ENCODE peak calls at places on chromosomes 5 and 9, in nine cellular contexts. One of them, this sample, is unnamed.

GRCh38 chr9:136326061-136326776 is 1.1 kb upstream of the GPSM1 start:
- DNase-seq in HFFc6: peak
- DNase-seq in Daoy: peak
- DNase-seq in sigmoid colon: no peak
- DNase-seq in cardiac septum: no peak
- DNase-seq in activated CD4-positive, CD25-positive, alpha-beta regulatory T cell: no peak
- DNase-seq in AG10803: peak
- DNase-seq in AG20443: peak
- DNase-seq in fibroblast of lung: peak
- DNase-seq in this sample: no peak

GRCh38 chr9:31390352-31391025 is 994.0 kb upstream of the ACO1 start:
- DNase-seq in HFFc6: no peak
- DNase-seq in Daoy: no peak
- DNase-seq in sigmoid colon: no peak
- DNase-seq in cardiac septum: no peak
- DNase-seq in activated CD4-positive, CD25-positive, alpha-beta regulatory T cell: no peak
- DNase-seq in AG10803: no peak
- DNase-seq in AG20443: no peak
- DNase-seq in fibroblast of lung: no peak
- DNase-seq in this sample: no peak

GRCh38 chr9:107635803-107636174 is 146.2 kb upstream of the KLF4 start:
- DNase-seq in HFFc6: no peak
- DNase-seq in Daoy: no peak
- DNase-seq in sigmoid colon: no peak
- DNase-seq in cardiac septum: no peak
- DNase-seq in activated CD4-positive, CD25-positive, alpha-beta regulatory T cell: no peak
- DNase-seq in AG10803: no peak
- DNase-seq in AG20443: no peak
- DNase-seq in fibroblast of lung: no peak
- DNase-seq in this sample: no peak

GRCh38 chr9:121562261-121562780 is 62.7 kb upstream of the GGTA1 start:
- DNase-seq in HFFc6: no peak
- DNase-seq in Daoy: no peak
- DNase-seq in sigmoid colon: no peak
- DNase-seq in cardiac septum: no peak
- DNase-seq in activated CD4-positive, CD25-positive, alpha-beta regulatory T cell: no peak
- DNase-seq in AG10803: no peak
- DNase-seq in AG20443: no peak
- DNase-seq in fibroblast of lung: no peak
- DNase-seq in this sample: no peak

GRCh38 chr5:76372320-76373054 is 30.6 kb upstream of the IQGAP2 start:
- DNase-seq in HFFc6: peak
- DNase-seq in Daoy: peak
- DNase-seq in sigmoid colon: no peak
- DNase-seq in cardiac septum: no peak
- DNase-seq in activated CD4-positive, CD25-positive, alpha-beta regulatory T cell: no peak
- DNase-seq in AG10803: peak
- DNase-seq in AG20443: peak
- DNase-seq in fibroblast of lung: peak
- DNase-seq in this sample: peak

GRCh38 chr5:154631141-154631540 is 124.0 kb upstream of the LARP1 start:
- DNase-seq in HFFc6: no peak
- DNase-seq in Daoy: no peak
- DNase-seq in sigmoid colon: no peak
- DNase-seq in cardiac septum: no peak
- DNase-seq in activated CD4-positive, CD25-positive, alpha-beta regulatory T cell: no peak
- DNase-seq in AG10803: no peak
- DNase-seq in AG20443: peak
- DNase-seq in fibroblast of lung: no peak
- DNase-seq in this sample: no peak

GRCh38 chr9:18238254-18238653 is 235.7 kb upstream of the ADAMTSL1 start:
- DNase-seq in HFFc6: peak
- DNase-seq in Daoy: peak
- DNase-seq in sigmoid colon: no peak
- DNase-seq in cardiac septum: no peak
- DNase-seq in activated CD4-positive, CD25-positive, alpha-beta regulatory T cell: no peak
- DNase-seq in AG10803: peak
- DNase-seq in AG20443: peak
- DNase-seq in fibroblast of lung: peak
- DNase-seq in this sample: peak

GRCh38 chr9:114087721-114088120 is 9.6 kb upstream of the AMBP start:
- DNase-seq in HFFc6: no peak
- DNase-seq in Daoy: no peak
- DNase-seq in sigmoid colon: peak
- DNase-seq in cardiac septum: peak
- DNase-seq in activated CD4-positive, CD25-positive, alpha-beta regulatory T cell: no peak
- DNase-seq in AG10803: no peak
- DNase-seq in AG20443: no peak
- DNase-seq in fibroblast of lung: no peak
- DNase-seq in this sample: no peak

GRCh38 chr5:50962934-50963646 is 296.7 kb downstream of the PARP8 start:
- DNase-seq in HFFc6: peak
- DNase-seq in Daoy: peak
- DNase-seq in sigmoid colon: peak
- DNase-seq in cardiac septum: no peak
- DNase-seq in activated CD4-positive, CD25-positive, alpha-beta regulatory T cell: peak
- DNase-seq in AG10803: peak
- DNase-seq in AG20443: peak
- DNase-seq in fibroblast of lung: peak
- DNase-seq in this sample: peak

GRCh38 chr9:19232830-19233194 is 2.3 kb downstream of the DENND4C start:
- DNase-seq in HFFc6: peak
- DNase-seq in Daoy: no peak
- DNase-seq in sigmoid colon: no peak
- DNase-seq in cardiac septum: no peak
- DNase-seq in activated CD4-positive, CD25-positive, alpha-beta regulatory T cell: no peak
- DNase-seq in AG10803: peak
- DNase-seq in AG20443: peak
- DNase-seq in fibroblast of lung: peak
- DNase-seq in this sample: no peak

GRCh38 chr9:21110708-21111576 is 30.7 kb downstream of the IFNW1 start:
- DNase-seq in HFFc6: peak
- DNase-seq in Daoy: no peak
- DNase-seq in sigmoid colon: no peak
- DNase-seq in cardiac septum: no peak
- DNase-seq in activated CD4-positive, CD25-positive, alpha-beta regulatory T cell: no peak
- DNase-seq in AG10803: peak
- DNase-seq in AG20443: peak
- DNase-seq in fibroblast of lung: peak
- DNase-seq in this sample: peak

GRCh38 chr5:2806176-2806575 is 54.7 kb upstream of the IRX2 start:
- DNase-seq in HFFc6: no peak
- DNase-seq in Daoy: no peak
- DNase-seq in sigmoid colon: no peak
- DNase-seq in cardiac septum: no peak
- DNase-seq in activated CD4-positive, CD25-positive, alpha-beta regulatory T cell: no peak
- DNase-seq in AG10803: no peak
- DNase-seq in AG20443: no peak
- DNase-seq in fibroblast of lung: no peak
- DNase-seq in this sample: no peak

GRCh38 chr9:72633966-72634365 is 112.6 kb downstream of the TMC1 start:
- DNase-seq in HFFc6: peak
- DNase-seq in Daoy: peak
- DNase-seq in sigmoid colon: no peak
- DNase-seq in cardiac septum: no peak
- DNase-seq in activated CD4-positive, CD25-positive, alpha-beta regulatory T cell: no peak
- DNase-seq in AG10803: peak
- DNase-seq in AG20443: peak
- DNase-seq in fibroblast of lung: peak
- DNase-seq in this sample: peak

GRCh38 chr9:136050706-136051567 is 44.2 kb downstream of the NACC2 start:
- DNase-seq in HFFc6: no peak
- DNase-seq in Daoy: peak
- DNase-seq in sigmoid colon: peak
- DNase-seq in cardiac septum: peak
- DNase-seq in activated CD4-positive, CD25-positive, alpha-beta regulatory T cell: no peak
- DNase-seq in AG10803: no peak
- DNase-seq in AG20443: peak
- DNase-seq in fibroblast of lung: peak
- DNase-seq in this sample: no peak

GRCh38 chr5:1325870-1326546 is 18.9 kb downstream of the CLPTM1L start:
- DNase-seq in HFFc6: no peak
- DNase-seq in Daoy: no peak
- DNase-seq in sigmoid colon: peak
- DNase-seq in cardiac septum: peak
- DNase-seq in activated CD4-positive, CD25-positive, alpha-beta regulatory T cell: no peak
- DNase-seq in AG10803: peak
- DNase-seq in AG20443: peak
- DNase-seq in fibroblast of lung: no peak
- DNase-seq in this sample: peak

GRCh38 chr9:112194969-112195431 is 19.9 kb upstream of the SUSD1 start:
- DNase-seq in HFFc6: no peak
- DNase-seq in Daoy: no peak
- DNase-seq in sigmoid colon: no peak
- DNase-seq in cardiac septum: no peak
- DNase-seq in activated CD4-positive, CD25-positive, alpha-beta regulatory T cell: no peak
- DNase-seq in AG10803: peak
- DNase-seq in AG20443: no peak
- DNase-seq in fibroblast of lung: peak
- DNase-seq in this sample: no peak

GRCh38 chr5:41403846-41404245 is 106.6 kb downstream of the PLCXD3 start:
- DNase-seq in HFFc6: no peak
- DNase-seq in Daoy: no peak
- DNase-seq in sigmoid colon: no peak
- DNase-seq in cardiac septum: no peak
- DNase-seq in activated CD4-positive, CD25-positive, alpha-beta regulatory T cell: no peak
- DNase-seq in AG10803: no peak
- DNase-seq in AG20443: no peak
- DNase-seq in fibroblast of lung: no peak
- DNase-seq in this sample: no peak

GRCh38 chr5:27494845-27495244 is 456.5 kb upstream of the CDH9 start:
- DNase-seq in HFFc6: no peak
- DNase-seq in Daoy: no peak
- DNase-seq in sigmoid colon: no peak
- DNase-seq in cardiac septum: no peak
- DNase-seq in activated CD4-positive, CD25-positive, alpha-beta regulatory T cell: no peak
- DNase-seq in AG10803: no peak
- DNase-seq in AG20443: no peak
- DNase-seq in fibroblast of lung: peak
- DNase-seq in this sample: peak

GRCh38 chr5:24621809-24622208 is 23.0 kb downstream of the CDH10 start:
- DNase-seq in HFFc6: no peak
- DNase-seq in Daoy: peak
- DNase-seq in sigmoid colon: peak
- DNase-seq in cardiac septum: no peak
- DNase-seq in activated CD4-positive, CD25-positive, alpha-beta regulatory T cell: no peak
- DNase-seq in AG10803: peak
- DNase-seq in AG20443: no peak
- DNase-seq in fibroblast of lung: peak
- DNase-seq in this sample: no peak

GRCh38 chr9:33737811-33738606 is 57.4 kb upstream of the PRSS3 start:
- DNase-seq in HFFc6: peak
- DNase-seq in Daoy: peak
- DNase-seq in sigmoid colon: no peak
- DNase-seq in cardiac septum: no peak
- DNase-seq in activated CD4-positive, CD25-positive, alpha-beta regulatory T cell: no peak
- DNase-seq in AG10803: peak
- DNase-seq in AG20443: peak
- DNase-seq in fibroblast of lung: peak
- DNase-seq in this sample: peak

GRCh38 chr5:68444833-68445232 is 229.3 kb downstream of the PIK3R1 start:
- DNase-seq in HFFc6: no peak
- DNase-seq in Daoy: no peak
- DNase-seq in sigmoid colon: no peak
- DNase-seq in cardiac septum: no peak
- DNase-seq in activated CD4-positive, CD25-positive, alpha-beta regulatory T cell: no peak
- DNase-seq in AG10803: no peak
- DNase-seq in AG20443: no peak
- DNase-seq in fibroblast of lung: no peak
- DNase-seq in this sample: no peak

GRCh38 chr9:133169102-133169501 is 5.4 kb upstream of the GBGT1 start:
- DNase-seq in HFFc6: no peak
- DNase-seq in Daoy: no peak
- DNase-seq in sigmoid colon: no peak
- DNase-seq in cardiac septum: no peak
- DNase-seq in activated CD4-positive, CD25-positive, alpha-beta regulatory T cell: no peak
- DNase-seq in AG10803: no peak
- DNase-seq in AG20443: no peak
- DNase-seq in fibroblast of lung: no peak
- DNase-seq in this sample: no peak

GRCh38 chr9:38362912-38363588 is 29.5 kb upstream of the ALDH1B1 start:
- DNase-seq in HFFc6: peak
- DNase-seq in Daoy: peak
- DNase-seq in sigmoid colon: no peak
- DNase-seq in cardiac septum: peak
- DNase-seq in activated CD4-positive, CD25-positive, alpha-beta regulatory T cell: no peak
- DNase-seq in AG10803: peak
- DNase-seq in AG20443: peak
- DNase-seq in fibroblast of lung: peak
- DNase-seq in this sample: peak

GRCh38 chr5:1443991-1444360 is 1.3 kb downstream of the SLC6A3 start:
- DNase-seq in HFFc6: no peak
- DNase-seq in Daoy: no peak
- DNase-seq in sigmoid colon: no peak
- DNase-seq in cardiac septum: peak
- DNase-seq in activated CD4-positive, CD25-positive, alpha-beta regulatory T cell: no peak
- DNase-seq in AG10803: no peak
- DNase-seq in AG20443: no peak
- DNase-seq in fibroblast of lung: no peak
- DNase-seq in this sample: no peak

GRCh38 chr5:58462623-58463230 is 2.8 kb upstream of the PLK2 start:
- DNase-seq in HFFc6: peak
- DNase-seq in Daoy: peak
- DNase-seq in sigmoid colon: no peak
- DNase-seq in cardiac septum: no peak
- DNase-seq in activated CD4-positive, CD25-positive, alpha-beta regulatory T cell: no peak
- DNase-seq in AG10803: peak
- DNase-seq in AG20443: peak
- DNase-seq in fibroblast of lung: peak
- DNase-seq in this sample: no peak

GRCh38 chr9:68894502-68894901 is 119.4 kb downstream of the PRKACG start:
- DNase-seq in HFFc6: no peak
- DNase-seq in Daoy: no peak
- DNase-seq in sigmoid colon: no peak
- DNase-seq in cardiac septum: no peak
- DNase-seq in activated CD4-positive, CD25-positive, alpha-beta regulatory T cell: no peak
- DNase-seq in AG10803: no peak
- DNase-seq in AG20443: no peak
- DNase-seq in fibroblast of lung: no peak
- DNase-seq in this sample: no peak

This sample was measured in HS-5.